ENCODE peak calls at places on chromosomes 13 and 19, in five cellular contexts. K is foreskin fibroblast; W is neuronal stem cell; B is HT1080; T is stimulated activated CD4-positive, alpha-beta T cell treated with anti-CD3 and anti-CD28 coated beads, Interleukin-4, amount 100 ng/mL, for 1 hour. F is an unnamed sample.

GRCh38 chr13:92221916-92222315 is 823.5 kb downstream of the GPC5 start:
- DNase-seq in B (no peak), K (no peak), T (no peak), W (no peak), F (no peak)

GRCh38 chr13:35179494-35179893 is 237.4 kb downstream of the NBEA start:
- DNase-seq in W (no peak), K (peak), B (no peak), T (no peak), F (no peak)

GRCh38 chr19:28330831-28331230 is 882.1 kb downstream of the UQCRFS1 start:
- DNase-seq in K (no peak), T (no peak), W (no peak), B (peak), F (no peak)

GRCh38 chr13:103287659-103288058 is 221.4 kb upstream of the SLC10A2 start:
- DNase-seq in K (no peak), B (peak), T (no peak), W (no peak), F (no peak)

GRCh38 chr19:55641376-55642152 is 762 bp downstream of the ZNF580 start:
- DNase-seq in W (no peak), K (peak), T (no peak), B (no peak), F (peak)

GRCh38 chr19:44003461-44004134 is 841 bp downstream of the ZNF230 start:
- DNase-seq in W (no peak), K (peak), T (no peak), B (peak), F (peak)

GRCh38 chr13:37138169-37138568 is 32.7 kb upstream of the CSNK1A1L start:
- DNase-seq in B (peak), K (peak), W (no peak), T (no peak), F (peak)

GRCh38 chr19:18470153-18470552 is 32.2 kb upstream of the ISYNA1 start:
- DNase-seq in K (peak), W (no peak), B (no peak), T (peak), F (no peak)

GRCh38 chr19:7744199-7744786 is 3.0 kb downstream of the CD209 start:
- DNase-seq in W (no peak), K (no peak), B (no peak), T (no peak), F (no peak)

GRCh38 chr19:6011794-6012193 is 33.9 kb upstream of the RANBP3 start:
- DNase-seq in B (no peak), T (no peak), W (no peak), K (peak), F (no peak)

GRCh38 chr19:48549380-48549779 is 2.6 kb upstream of the SULT2B1 start:
- DNase-seq in W (no peak), B (no peak), K (no peak), T (no peak), F (no peak)

GRCh38 chr19:4369109-4369887 is 25.9 kb downstream of the MPND start:
- DNase-seq in W (no peak), K (no peak), B (no peak), T (peak), F (no peak)

GRCh38 chr13:77215543-77215942 is 111.4 kb downstream of the MYCBP2 start:
- DNase-seq in T (no peak), K (no peak), W (no peak), B (no peak), F (no peak)

GRCh38 chr13:97539651-97540230 is 105.8 kb downstream of the RAP2A start:
- DNase-seq in B (peak), T (no peak), K (peak), W (no peak), F (peak)

GRCh38 chr13:83798731-83799130 is 83.5 kb downstream of the SLITRK1 start:
- DNase-seq in B (no peak), T (no peak), W (no peak), K (peak), F (peak)

GRCh38 chr13:64471916-64472315 is 2758.2 kb downstream of the PCDH9 start:
- DNase-seq in B (peak), K (peak), T (no peak), W (no peak), F (no peak)

GRCh38 chr13:105806335-105806920 is 729.0 kb downstream of the EFNB2 start:
- DNase-seq in W (no peak), B (peak), K (no peak), T (no peak), F (no peak)